ENCODE peak calls at places on chromosomes 3 and 15, in eight cellular contexts. J is PC-9, U is WERI-Rb-1, R is foreskin fibroblast, A is H7, W is OCI-LY7, P is cardiac muscle cell, K is cardiac fibroblast. D is an unnamed sample.

GRCh38 chr15:90126022-90126421 is 23.8 kb upstream of the IDH2 start:
- DNase-seq in J (no peak), U (no peak), R (no peak), A (no peak), W (no peak), P (no peak), K (no peak), D (no peak)

GRCh38 chr3:170622369-170623159 is 36.7 kb upstream of the SLC7A14 start:
- DNase-seq in J (no peak), U (peak; percentile 80), R (peak; percentile 99), A (no peak), W (no peak), P (peak; percentile 78), K (peak; percentile 71), D (no peak)

GRCh38 chr15:51888593-51889195 is 59.2 kb downstream of the TMOD3 start:
- DNase-seq in J (no peak), U (no peak), R (peak; percentile 53), A (peak; percentile 56), W (peak; percentile 41), P (peak; percentile 44), K (peak; percentile 51), D (no peak)

GRCh38 chr3:74850381-74850780 is 235.9 kb upstream of the CNTN3 start:
- DNase-seq in J (no peak), U (no peak), R (no peak), A (no peak), W (no peak), P (no peak), K (no peak), D (no peak)

GRCh38 chr3:130941793-130942192 is 47.9 kb downstream of the ATP2C1 start:
- DNase-seq in J (no peak), U (no peak), R (no peak), A (no peak), W (no peak), P (no peak), K (no peak), D (no peak)

GRCh38 chr15:73752817-73753214 is 335 bp downstream of the INSYN1 start:
- DNase-seq in J (no peak), U (no peak), R (peak; percentile 24), A (peak; percentile 93), W (no peak), P (peak; percentile 47), K (peak; percentile 26), D (no peak)

GRCh38 chr15:60787737-60788513 is 309.0 kb upstream of the ICE2 start:
- DNase-seq in J (no peak), U (no peak), R (peak; percentile 47), A (peak; percentile 23), W (peak; percentile 9), P (no peak), K (no peak), D (no peak)

GRCh38 chr3:101567528-101568317 is 6.1 kb downstream of the TRMT10C start:
- DNase-seq in J (no peak), U (no peak), R (peak; percentile 51), A (no peak), W (no peak), P (no peak), K (no peak), D (no peak)

GRCh38 chr3:38574411-38575278 is 74.8 kb downstream of the SCN5A start:
- DNase-seq in J (no peak), U (peak; percentile 7), R (peak; percentile 22), A (no peak), W (no peak), P (peak; percentile 13), K (peak; percentile 15), D (peak; percentile 26)

GRCh38 chr3:50661321-50661837 is 13.3 kb upstream of the DOCK3 start:
- DNase-seq in J (no peak), U (no peak), R (no peak), A (no peak), W (no peak), P (no peak), K (no peak), D (no peak)

GRCh38 chr15:96237002-96237401 is 93.5 kb upstream of the NR2F2 start:
- DNase-seq in J (no peak), U (no peak), R (peak; percentile 54), A (no peak), W (no peak), P (peak; percentile 21), K (peak; percentile 25), D (no peak)

GRCh38 chr3:127786358-127787070 is 35.8 kb downstream of the MGLL start:
- DNase-seq in J (no peak), U (peak; percentile 68), R (peak; percentile 94), A (no peak), W (no peak), P (peak; percentile 53), K (peak; percentile 61), D (no peak)

GRCh38 chr15:59862191-59863155 is 141.6 kb upstream of the FOXB1 start:
- DNase-seq in J (peak; percentile 86), U (no peak), R (no peak), A (no peak), W (no peak), P (no peak), K (no peak), D (no peak)

GRCh38 chr3:126378341-126378751 is 16.4 kb upstream of the CFAP100 start:
- DNase-seq in J (no peak), U (no peak), R (no peak), A (no peak), W (no peak), P (no peak), K (no peak), D (no peak)

DNA sequence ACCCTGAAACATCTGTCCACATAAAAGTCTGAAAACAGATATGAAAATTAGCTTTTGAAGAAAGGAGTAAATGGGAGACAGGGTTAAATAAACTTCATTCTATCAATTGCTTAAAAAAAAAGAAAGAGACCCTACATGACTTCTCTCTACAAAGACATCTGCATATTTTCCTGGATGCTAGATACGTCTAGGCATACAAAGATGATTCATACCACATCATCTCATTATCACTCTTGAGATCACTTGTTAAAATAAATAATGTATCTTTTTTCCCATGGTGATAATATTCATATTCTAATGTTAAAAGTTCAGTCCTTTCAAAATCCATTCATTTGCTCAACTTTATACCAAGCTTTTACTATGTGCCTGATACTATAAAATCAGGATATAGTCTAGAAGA is 295.8 kb downstream of the MAGI1 start:
- DNase-seq in J (no peak), U (no peak), R (no peak), A (no peak), W (no peak), P (no peak), K (no peak), D (no peak)
- H3K4me3 ChIP-seq in J (no peak overlapping the region), U (no peak overlapping the region), R (no peak overlapping the region), A (no peak overlapping the region), W (no peak overlapping the region), P (no peak overlapping the region), K (no peak overlapping the region), D (no peak overlapping the region)

DNA sequence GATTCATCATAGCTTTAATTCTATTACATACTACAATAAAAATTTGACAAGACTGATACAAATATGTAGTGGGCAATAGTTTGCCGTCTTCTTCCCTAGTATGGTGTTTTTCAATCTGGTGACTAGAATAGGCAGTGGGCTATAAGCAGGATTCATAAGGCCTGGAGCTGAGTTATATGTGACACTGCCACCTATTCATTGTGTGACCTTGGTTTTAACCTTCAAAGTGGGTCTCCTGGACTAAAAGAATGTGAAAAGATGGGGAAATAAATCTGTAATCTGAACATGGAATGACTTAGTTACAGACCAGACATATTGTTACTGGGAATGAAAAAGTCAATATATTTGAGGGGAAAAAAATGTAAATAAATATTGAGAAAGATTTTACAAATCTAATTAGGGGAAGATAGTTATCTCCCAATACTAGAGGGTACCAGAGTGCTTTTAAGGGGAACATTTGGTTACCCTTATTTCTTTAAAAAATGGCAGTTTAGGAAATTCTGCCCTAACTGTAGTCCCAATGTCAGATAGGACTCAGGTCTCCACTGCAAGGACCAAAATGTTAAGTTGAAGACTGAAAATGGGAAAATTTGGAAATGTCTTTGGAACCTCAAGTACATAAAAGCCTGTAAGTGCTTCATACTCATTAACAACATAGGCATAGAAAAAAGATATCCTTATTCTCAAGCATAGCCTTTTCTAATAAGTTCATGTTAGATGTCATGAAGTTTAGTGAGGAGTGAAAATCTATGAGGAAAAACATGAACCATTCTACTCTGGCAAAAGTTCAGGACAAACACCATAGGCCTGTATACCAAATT is 10.7 kb upstream of the SETD5 start:
- DNase-seq in J (no peak), U (no peak), R (no peak), A (no peak), W (no peak), P (no peak), K (no peak), D (no peak)
- H3K4me3 ChIP-seq in J (no peak overlapping the region), U (no peak overlapping the region), R (no peak overlapping the region), A (no peak overlapping the region), W (no peak overlapping the region), P (no peak overlapping the region), K (no peak overlapping the region), D (no peak overlapping the region)

GRCh38 chr3:57797701-57798487 is 41.8 kb downstream of the SLMAP start:
- DNase-seq in J (no peak), U (no peak), R (no peak), A (no peak), W (no peak), P (no peak), K (no peak), D (no peak)

GRCh38 chr3:57805674-57806073 is 49.6 kb downstream of the SLMAP start:
- DNase-seq in J (peak; percentile 84), U (no peak), R (peak; percentile 89), A (peak; percentile 43), W (no peak), P (peak; percentile 60), K (peak; percentile 58), D (no peak)

GRCh38 chr3:57805263-57805662 is 49.2 kb downstream of the SLMAP start:
- DNase-seq in J (no peak), U (no peak), R (peak; percentile 19), A (no peak), W (no peak), P (no peak), K (no peak), D (no peak)

GRCh38 chr3:57808961-57809608 is 53.0 kb downstream of the SLMAP start:
- DNase-seq in J (no peak), U (no peak), R (no peak), A (peak; percentile 12), W (no peak), P (no peak), K (no peak), D (no peak)

GRCh38 chr3:57803647-57804081 is 47.6 kb downstream of the SLMAP start:
- DNase-seq in J (peak; percentile 92), U (no peak), R (peak; percentile 94), A (peak; percentile 19), W (no peak), P (peak; percentile 90), K (peak; percentile 89), D (peak; percentile 87)
- H3K4me3 ChIP-seq in J (no peak overlapping the region), U (no peak overlapping the region), R (peak overlapping the region; percentile 45), A (no peak overlapping the region), W (no peak overlapping the region), P (no peak overlapping the region), K (no peak overlapping the region), D (peak overlapping the region; percentile 16)

DNA sequence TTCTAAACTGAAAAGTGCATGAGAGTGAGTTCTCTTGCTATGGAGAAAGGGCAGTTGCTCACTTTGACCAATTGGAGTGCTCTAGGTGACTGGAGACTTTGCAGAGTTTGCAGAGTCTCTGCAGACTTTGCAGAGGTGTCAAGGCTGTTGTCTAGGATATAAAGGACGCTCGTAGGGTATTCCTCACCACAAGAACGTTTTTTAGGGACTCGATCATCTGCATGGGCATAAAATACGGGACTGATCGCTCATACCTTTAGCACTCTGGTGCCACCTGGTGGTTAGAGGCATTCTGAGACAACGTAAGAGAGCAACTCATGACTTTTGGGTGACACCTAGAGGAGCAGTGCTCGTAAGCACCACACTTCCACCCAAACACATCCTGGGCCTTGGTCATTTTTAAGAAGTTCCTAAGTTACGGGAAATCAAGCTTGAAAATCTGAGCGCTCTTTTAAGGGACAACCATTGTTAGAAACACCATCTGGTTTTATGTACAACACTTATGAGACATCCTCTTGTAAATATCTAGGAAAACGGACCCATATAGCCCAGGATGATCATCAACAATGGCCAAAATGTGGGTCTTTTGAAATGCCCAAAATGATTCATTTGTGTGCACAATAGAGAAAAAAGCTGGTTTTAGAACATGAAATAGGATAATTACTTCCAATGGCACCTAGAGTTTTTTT is 51.6 kb upstream of the XCR1 start:
- DNase-seq in J (peak; percentile 84), U (peak; percentile 84), R (peak; percentile 96), A (peak; percentile 75), W (peak; percentile 92), P (peak; percentile 95), K (peak; percentile 95), D (peak; percentile 62)
- H3K4me3 ChIP-seq in J (no peak overlapping the region), U (no peak overlapping the region), R (no peak overlapping the region), A (no peak overlapping the region), W (no peak overlapping the region), P (no peak overlapping the region), K (no peak overlapping the region), D (peak overlapping the region; percentile 10)

D was measured in retinal pigment epithelial cell.